ENCODE peak calls at places on chromosomes 6 and 20, in eight cellular contexts. H is Calu3, I is SK-MEL-5, W is WTC11, G is lung microvascular endothelial cell, A is prostate gland, L is LHCN-M2, R is H7. C is an unnamed sample.

GRCh38 chr20:1266167-1266973 is at the start of gene SNPH:
- DNase-seq in G (peak), R (peak), W (peak), H (peak), A (peak), L (peak), I (peak), C (peak)

GRCh38 chr6:169907419-169908115 is 156.1 kb downstream of the ERMARD start:
- DNase-seq in R (no peak), G (no peak), H (no peak), A (no peak), W (no peak), I (no peak), L (no peak), C (no peak)

GRCh38 chr20:14617123-14617522 is 279.7 kb upstream of the FLRT3 start:
- DNase-seq in A (no peak), L (no peak), I (no peak), G (no peak), W (no peak), H (no peak), R (no peak), C (no peak)

GRCh38 chr20:1877604-1878195 is 17.5 kb upstream of the SIRPA start:
- DNase-seq in L (no peak), G (no peak), H (no peak), W (no peak), R (no peak), I (no peak), A (no peak), C (no peak)

GRCh38 chr6:38065734-38066133 is 246.2 kb downstream of the ZFAND3 start:
- DNase-seq in I (no peak), L (no peak), G (no peak), W (no peak), R (no peak), H (no peak), A (no peak), C (no peak)

GRCh38 chr6:9456241-9456658 is 958.6 kb downstream of the TFAP2A start:
- DNase-seq in H (no peak), W (no peak), L (no peak), R (peak), I (peak), G (no peak), A (no peak), C (no peak)

GRCh38 chr6:109188115-109188411 is 92.8 kb downstream of the CEP57L1 start:
- DNase-seq in G (no peak), H (no peak), I (no peak), W (no peak), L (no peak), A (no peak), R (no peak), C (no peak)

GRCh38 chr6:15776458-15776980 is 113.7 kb upstream of the DTNBP1 start:
- DNase-seq in R (no peak), G (no peak), W (no peak), H (no peak), L (no peak), I (no peak), A (no peak), C (no peak)

GRCh38 chr6:97282238-97282725 is 734 bp downstream of the MMS22L start:
- DNase-seq in I (peak), R (peak), L (peak), G (peak), H (peak), A (no peak), W (no peak), C (no peak)

GRCh38 chr20:63982937-63983336 is 2.0 kb downstream of the PRPF6 start:
- DNase-seq in I (no peak), G (no peak), L (no peak), A (no peak), H (no peak), W (no peak), R (no peak), C (no peak)

GRCh38 chr20:63745961-63746765 is 6.6 kb downstream of the SLC2A4RG start:
- DNase-seq in H (no peak), I (no peak), L (no peak), W (no peak), A (no peak), G (no peak), R (peak), C (no peak)

GRCh38 chr20:21102252-21102609 is 3.9 kb downstream of the LINC00237 start:
- DNase-seq in L (no peak), H (no peak), I (no peak), G (no peak), R (peak), W (peak), A (no peak), C (no peak)

GRCh38 chr6:13846841-13847240 is 32.5 kb upstream of the MCUR1 start:
- DNase-seq in R (peak), A (no peak), I (no peak), H (no peak), L (no peak), W (peak), G (no peak), C (no peak)

GRCh38 chr6:147245693-147246092 is 41.5 kb downstream of the STXBP5 start:
- DNase-seq in A (no peak), G (no peak), I (no peak), L (no peak), H (no peak), R (no peak), W (no peak), C (no peak)

GRCh38 chr6:81700414-81700813 is 52.1 kb downstream of the TENT5A start:
- DNase-seq in R (no peak), G (no peak), L (no peak), A (no peak), H (no peak), W (no peak), I (no peak), C (no peak)

GRCh38 chr6:84428300-84428907 is 201.0 kb upstream of the CEP162 start:
- DNase-seq in I (peak), H (peak), R (peak), G (peak), L (peak), A (no peak), W (peak), C (peak)

GRCh38 chr6:119814609-119815400 is 465.2 kb upstream of the MAN1A1 start:
- DNase-seq in I (no peak), W (no peak), L (no peak), R (no peak), H (no peak), G (no peak), A (no peak), C (no peak)

GRCh38 chr20:37781626-37782025 is 87.8 kb downstream of the CTNNBL1 start:
- DNase-seq in I (peak), W (no peak), R (peak), G (no peak), L (peak), A (no peak), H (no peak), C (no peak)

GRCh38 chr6:153947817-153948447 is 91.1 kb upstream of the OPRM1 start:
- DNase-seq in W (peak), R (peak), G (peak), L (no peak), A (no peak), H (peak), I (peak), C (peak)

GRCh38 chr20:62943396-62943795 is 5.4 kb downstream of the GID8 start:
- DNase-seq in L (no peak), R (no peak), H (no peak), A (no peak), I (no peak), G (no peak), W (no peak), C (no peak)

GRCh38 chr6:4224082-4224978 is 89.0 kb upstream of the ECI2 start:
- DNase-seq in G (no peak), L (no peak), A (no peak), I (no peak), R (no peak), H (no peak), W (no peak), C (peak)

GRCh38 chr20:62356143-62356947 is 10.8 kb downstream of the LAMA5 start:
- DNase-seq in I (no peak), R (no peak), W (no peak), H (no peak), L (no peak), G (no peak), A (no peak), C (no peak)

GRCh38 chr20:3068986-3069900 is 2.2 kb upstream of the OXT start:
- DNase-seq in A (no peak), G (no peak), W (no peak), L (peak), I (no peak), H (peak), R (peak), C (peak)

GRCh38 chr6:42841844-42842584 is 37.4 kb upstream of the RPL7L1 start:
- DNase-seq in H (no peak), G (no peak), L (no peak), R (no peak), I (no peak), W (no peak), A (no peak), C (no peak)

GRCh38 chr20:57930328-57930727 is 220.5 kb upstream of the PMEPA1 start:
- DNase-seq in I (no peak), G (no peak), W (no peak), H (no peak), L (no peak), A (no peak), R (no peak), C (no peak)

GRCh38 chr6:70973591-70973990 is 16.7 kb upstream of the B3GAT2 start:
- DNase-seq in W (no peak), G (no peak), R (no peak), L (no peak), A (no peak), H (no peak), I (no peak), C (no peak)

GRCh38 chr20:48706710-48707339 is 121.0 kb downstream of the PREX1 start:
- DNase-seq in L (no peak), G (no peak), I (no peak), W (no peak), R (peak), H (no peak), A (no peak), C (no peak)

GRCh38 chr20:57458400-57459160 is 66.4 kb downstream of the CTCFL start:
- DNase-seq in A (peak), R (no peak), I (no peak), W (no peak), G (no peak), L (no peak), H (no peak), C (no peak)

GRCh38 chr6:133610271-133610840 is 278.6 kb upstream of the TCF21 start:
- DNase-seq in W (no peak), G (no peak), R (no peak), H (no peak), I (no peak), L (peak), A (no peak), C (no peak)

GRCh38 chr20:32470025-32470861 is 112.1 kb downstream of the ASXL1 start:
- DNase-seq in W (peak), G (peak), A (no peak), R (peak), L (peak), H (peak), I (peak), C (peak)

GRCh38 chr6:138869343-138869742 is 73.5 kb downstream of the ECT2L start:
- DNase-seq in A (no peak), G (no peak), I (no peak), W (no peak), L (no peak), R (peak), H (no peak), C (no peak)

GRCh38 chr6:156686940-156687874 is 90.0 kb upstream of the ARID1B start:
- DNase-seq in A (peak), L (peak), G (peak), W (peak), R (peak), H (peak), I (peak), C (peak)